ENCODE peak calls at places on chromosomes 6 and 20, in ten cellular contexts. M, H, X, G, B, S, C, V, U and E are unnamed samples.

GRCh38 chr6:136113736-136114173 is 136.4 kb downstream of the MTFR2 start:
- DNase-seq in M (no peak), H (peak; percentile 74), X (peak; percentile 78), G (peak; percentile 67), B (peak; percentile 84), S (no peak), C (peak; percentile 52), V (no peak), U (peak; percentile 88), E (peak; percentile 99)

GRCh38 chr6:68559052-68559451 is 76.0 kb upstream of the ADGRB3 start:
- DNase-seq in M (no peak), H (no peak), X (no peak), G (peak; percentile 15), B (peak; percentile 72), S (no peak), C (no peak), V (no peak), U (peak; percentile 50), E (peak; percentile 58)

GRCh38 chr6:18155273-18155863 is at the start of gene KDM1B:
- DNase-seq in M (no peak), H (peak; percentile 99), X (peak; percentile 98), G (peak; percentile 99), B (peak; percentile 99), S (peak; percentile 98), C (peak; percentile 97), V (no peak), U (peak; percentile 91), E (peak; percentile 93)

GRCh38 chr6:48084201-48084600 is 26.8 kb downstream of the PTCHD4 start:
- DNase-seq in M (no peak), H (no peak), X (peak; percentile 23), G (peak; percentile 56), B (no peak), S (no peak), C (no peak), V (no peak), U (no peak), E (no peak)

GRCh38 chr20:33445881-33446615 is 2.5 kb upstream of the SNTA1 start:
- DNase-seq in M (no peak), H (no peak), X (no peak), G (no peak), B (no peak), S (no peak), C (no peak), V (no peak), U (no peak), E (no peak)

GRCh38 chr20:57991211-57991841 is 237.1 kb downstream of the ANKRD60 start:
- DNase-seq in M (no peak), H (peak; percentile 91), X (peak; percentile 57), G (no peak), B (peak; percentile 93), S (no peak), C (no peak), V (no peak), U (no peak), E (no peak)

GRCh38 chr6:33665957-33666356 is 44.8 kb downstream of the ITPR3 start:
- DNase-seq in M (no peak), H (no peak), X (no peak), G (no peak), B (no peak), S (no peak), C (no peak), V (no peak), U (no peak), E (no peak)

GRCh38 chr6:157323924-157324276 is 581 bp upstream of the TMEM242 start:
- DNase-seq in M (no peak), H (peak; percentile 83), X (peak; percentile 82), G (peak; percentile 61), B (peak; percentile 93), S (peak; percentile 26), C (peak; percentile 59), V (peak; percentile 79), U (no peak), E (no peak)

GRCh38 chr20:19827818-19828217 is 69.8 kb downstream of the RIN2 start:
- DNase-seq in M (no peak), H (no peak), X (no peak), G (no peak), B (no peak), S (no peak), C (no peak), V (no peak), U (no peak), E (no peak)

GRCh38 chr6:81105998-81106397 is 646.5 kb downstream of the TENT5A start:
- DNase-seq in M (no peak), H (peak; percentile 8), X (peak; percentile 32), G (no peak), B (no peak), S (no peak), C (no peak), V (no peak), U (no peak), E (no peak)